ENCODE peak calls at places on chromosomes 1 and 21, in eight cellular contexts. Z, V, I, D, N, O, W and X are unnamed samples.

GRCh38 chr21:45372732-45373355 is 32.1 kb upstream of the COL18A1 start:
- DNase-seq in Z (no peak), V (no peak), I (no peak), D (peak), N (no peak), O (peak), W (no peak), X (no peak)

GRCh38 chr1:229718177-229718576 is 92.1 kb downstream of the URB2 start:
- DNase-seq in Z (no peak), V (no peak), I (no peak), D (no peak), N (no peak), O (no peak), W (no peak), X (no peak)

GRCh38 chr1:153617677-153618076 is 1.6 kb upstream of the S100A14 start:
- DNase-seq in Z (peak), V (no peak), I (peak), D (peak), N (no peak), O (peak), W (peak), X (peak)

GRCh38 chr21:46151989-46152938 is 3.1 kb downstream of the FTCD start:
- DNase-seq in Z (no peak), V (no peak), I (no peak), D (peak), N (no peak), O (peak), W (peak), X (no peak)

GRCh38 chr1:193569696-193570269 is 383.4 kb upstream of the B3GALT2 start:
- DNase-seq in Z (no peak), V (no peak), I (no peak), D (no peak), N (no peak), O (no peak), W (no peak), X (no peak)

GRCh38 chr21:35145626-35146236 is 96.6 kb upstream of the RUNX1 start:
- DNase-seq in Z (no peak), V (no peak), I (no peak), D (peak), N (no peak), O (no peak), W (no peak), X (no peak)

GRCh38 chr1:193115629-193116227 is 6.1 kb upstream of the CDC73 start:
- DNase-seq in Z (no peak), V (no peak), I (no peak), D (no peak), N (no peak), O (no peak), W (no peak), X (no peak)

GRCh38 chr1:171032822-171033702 is 57.6 kb upstream of the FMO3 start:
- DNase-seq in Z (no peak), V (no peak), I (no peak), D (no peak), N (no peak), O (no peak), W (no peak), X (peak)

GRCh38 chr1:10679521-10680220 is 116.8 kb downstream of the CASZ1 start:
- DNase-seq in Z (peak), V (no peak), I (no peak), D (no peak), N (peak), O (no peak), W (no peak), X (peak)

GRCh38 chr1:234528073-234528865 is 49.3 kb upstream of the TARBP1 start:
- DNase-seq in Z (no peak), V (no peak), I (no peak), D (no peak), N (no peak), O (no peak), W (no peak), X (no peak)

GRCh38 chr1:201038537-201038936 is 15.0 kb upstream of the KIF21B start:
- DNase-seq in Z (no peak), V (no peak), I (no peak), D (no peak), N (no peak), O (no peak), W (no peak), X (no peak)

GRCh38 chr1:228365321-228366061 is 41.1 kb downstream of the TRIM11 start:
- DNase-seq in Z (no peak), V (no peak), I (no peak), D (no peak), N (no peak), O (peak), W (no peak), X (no peak)

GRCh38 chr1:66265796-66266195 is 268.2 kb upstream of the SGIP1 start:
- DNase-seq in Z (no peak), V (no peak), I (no peak), D (no peak), N (no peak), O (no peak), W (no peak), X (no peak)

GRCh38 chr1:77906146-77906545 is 17.7 kb downstream of the NEXN start:
- DNase-seq in Z (no peak), V (no peak), I (no peak), D (no peak), N (no peak), O (no peak), W (no peak), X (no peak)

GRCh38 chr1:209882286-209882685 is 54.5 kb downstream of the UTP25 start:
- DNase-seq in Z (no peak), V (no peak), I (no peak), D (no peak), N (no peak), O (no peak), W (no peak), X (no peak)

GRCh38 chr1:232978091-232978634 is 27.8 kb downstream of the NTPCR start:
- DNase-seq in Z (no peak), V (no peak), I (no peak), D (no peak), N (no peak), O (no peak), W (no peak), X (no peak)

GRCh38 chr21:45050786-45051489 is 23.4 kb upstream of the ADARB1 start:
- DNase-seq in Z (no peak), V (no peak), I (no peak), D (no peak), N (no peak), O (no peak), W (no peak), X (no peak)

GRCh38 chr1:94481473-94481933 is 60.1 kb downstream of the F3 start:
- DNase-seq in Z (peak), V (no peak), I (peak), D (no peak), N (peak), O (no peak), W (peak), X (peak)

GRCh38 chr1:230105245-230105753 is 38.3 kb downstream of the GALNT2 start:
- DNase-seq in Z (no peak), V (no peak), I (no peak), D (no peak), N (no peak), O (no peak), W (no peak), X (no peak)

GRCh38 chr1:37306461-37306860 is 167.9 kb upstream of the ZC3H12A start:
- DNase-seq in Z (no peak), V (no peak), I (no peak), D (no peak), N (peak), O (no peak), W (no peak), X (no peak)

GRCh38 chr1:214108097-214108446 is 120.3 kb downstream of the PROX1 start:
- DNase-seq in Z (no peak), V (no peak), I (no peak), D (no peak), N (no peak), O (no peak), W (no peak), X (no peak)

GRCh38 chr1:238399558-238399957 is 508.8 kb upstream of the ZP4 start:
- DNase-seq in Z (no peak), V (no peak), I (no peak), D (no peak), N (no peak), O (no peak), W (no peak), X (no peak)

GRCh38 chr1:42844592-42845140 is 1.7 kb upstream of the ZNF691 start:
- DNase-seq in Z (no peak), V (no peak), I (no peak), D (no peak), N (no peak), O (no peak), W (no peak), X (no peak)

GRCh38 chr1:66271904-66272254 is 262.1 kb upstream of the SGIP1 start:
- DNase-seq in Z (peak), V (no peak), I (no peak), D (no peak), N (no peak), O (peak), W (no peak), X (no peak)

GRCh38 chr1:53176452-53177344 is 19.9 kb upstream of the CPT2 start:
- DNase-seq in Z (peak), V (no peak), I (no peak), D (peak), N (no peak), O (peak), W (no peak), X (no peak)

GRCh38 chr21:46605759-46606426 is 1.0 kb upstream of the S100B start:
- DNase-seq in Z (peak), V (no peak), I (no peak), D (no peak), N (no peak), O (peak), W (no peak), X (no peak)

GRCh38 chr1:210294991-210295773 is 33.5 kb upstream of the HHAT start:
- DNase-seq in Z (peak), V (no peak), I (peak), D (no peak), N (peak), O (peak), W (no peak), X (peak)

GRCh38 chr1:6294868-6295556 is 34.1 kb upstream of the GPR153 start:
- DNase-seq in Z (no peak), V (no peak), I (no peak), D (no peak), N (no peak), O (no peak), W (no peak), X (no peak)

DNA sequence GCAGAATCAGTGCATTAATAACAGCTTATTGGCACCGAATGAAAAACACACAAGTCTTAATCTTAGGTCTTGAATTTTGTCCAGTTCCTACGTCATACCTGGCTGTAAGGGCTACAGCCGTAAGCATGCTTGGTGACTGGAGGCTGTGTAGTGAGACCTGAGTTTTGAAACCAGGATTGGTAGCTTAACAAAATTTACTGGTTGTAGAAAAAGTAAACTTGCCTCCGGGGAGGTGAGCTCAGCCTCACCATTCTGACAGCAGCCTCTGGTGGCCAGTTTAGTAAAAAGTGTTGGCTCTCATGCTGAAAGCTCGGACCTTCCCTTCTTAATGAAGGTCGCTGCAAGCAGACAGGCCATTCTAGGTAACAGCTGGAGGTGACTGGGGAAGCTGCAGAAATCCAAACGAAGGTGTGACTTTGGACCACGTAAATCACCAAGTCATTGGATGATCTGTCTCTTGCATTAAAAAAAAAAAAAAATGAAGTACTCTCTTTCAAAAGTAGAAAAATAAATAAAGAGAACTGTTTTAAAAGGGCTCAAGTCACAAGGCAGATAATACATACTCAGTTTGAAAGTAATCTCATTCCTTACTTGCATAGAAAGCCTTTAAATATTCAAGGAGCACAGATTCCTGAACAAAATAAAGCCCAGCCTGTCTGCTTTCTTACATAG is 48.8 kb downstream of the HLCS start:
- DNase-seq in Z (no peak), V (no peak), I (no peak), D (no peak), N (no peak), O (no peak), W (no peak), X (no peak)
- TF ChIP-seq CTCF in Z (no peak), V (peak), I (peak), D (peak), N (peak), O (peak), W (peak), X (peak)

DNA sequence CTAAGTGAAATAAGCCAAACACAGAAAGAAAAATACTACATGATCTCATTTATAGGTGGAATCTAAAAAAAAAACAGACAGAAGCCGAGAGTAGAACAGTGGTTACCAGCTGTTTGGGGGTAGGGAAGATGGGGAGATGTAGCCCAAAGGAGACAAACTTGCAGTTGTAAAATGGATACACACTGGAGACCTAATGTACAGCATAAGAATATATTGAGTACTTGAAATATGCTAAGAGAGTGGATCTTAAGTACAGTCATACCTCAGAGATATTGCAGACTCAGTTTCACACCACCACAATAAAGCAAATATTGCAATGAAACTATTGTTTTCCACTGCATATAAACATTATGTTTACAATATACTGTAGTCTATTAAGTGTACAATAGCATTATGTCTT is 316.7 kb downstream of the LRRC40 start:
- DNase-seq in Z (no peak), V (no peak), I (no peak), D (no peak), N (no peak), O (no peak), W (no peak), X (no peak)
- TF ChIP-seq CTCF in Z (no peak), V (no peak), I (no peak), D (no peak), N (no peak), O (no peak), W (no peak), X (no peak)

GRCh38 chr1:183628537-183628936 is 7.0 kb downstream of the ARPC5 start:
- DNase-seq in Z (no peak), V (no peak), I (no peak), D (no peak), N (no peak), O (no peak), W (no peak), X (no peak)
- TF ChIP-seq CTCF in Z (no peak), V (no peak), I (no peak), D (no peak), N (no peak), O (no peak), W (no peak), X (no peak)

GRCh38 chr1:191589536-191589935 is 568.7 kb upstream of the RGS18 start:
- DNase-seq in Z (no peak), V (no peak), I (no peak), D (no peak), N (no peak), O (no peak), W (no peak), X (no peak)

GRCh38 chr1:191592111-191592510 is 566.2 kb upstream of the RGS18 start:
- DNase-seq in Z (no peak), V (no peak), I (no peak), D (no peak), N (no peak), O (no peak), W (no peak), X (no peak)

GRCh38 chr1:191592907-191593306 is 565.4 kb upstream of the RGS18 start:
- DNase-seq in Z (no peak), V (no peak), I (no peak), D (no peak), N (no peak), O (no peak), W (no peak), X (no peak)

GRCh38 chr1:191588905-191589304 is 569.4 kb upstream of the RGS18 start:
- DNase-seq in Z (no peak), V (no peak), I (no peak), D (no peak), N (no peak), O (no peak), W (no peak), X (no peak)

GRCh38 chr1:191590578-191590977 is 567.7 kb upstream of the RGS18 start:
- DNase-seq in Z (no peak), V (no peak), I (no peak), D (no peak), N (no peak), O (no peak), W (no peak), X (no peak)
- TF ChIP-seq CTCF in Z (no peak), V (no peak), I (no peak), D (no peak), N (no peak), O (no peak), W (no peak), X (no peak)

GRCh38 chr1:202200112-202200548 is 6.5 kb downstream of the LGR6 start:
- DNase-seq in Z (peak), V (no peak), I (no peak), D (no peak), N (no peak), O (no peak), W (no peak), X (no peak)
- TF ChIP-seq CTCF in Z (no peak), V (peak), I (no peak), D (no peak), N (no peak), O (no peak), W (no peak), X (no peak)

DNA sequence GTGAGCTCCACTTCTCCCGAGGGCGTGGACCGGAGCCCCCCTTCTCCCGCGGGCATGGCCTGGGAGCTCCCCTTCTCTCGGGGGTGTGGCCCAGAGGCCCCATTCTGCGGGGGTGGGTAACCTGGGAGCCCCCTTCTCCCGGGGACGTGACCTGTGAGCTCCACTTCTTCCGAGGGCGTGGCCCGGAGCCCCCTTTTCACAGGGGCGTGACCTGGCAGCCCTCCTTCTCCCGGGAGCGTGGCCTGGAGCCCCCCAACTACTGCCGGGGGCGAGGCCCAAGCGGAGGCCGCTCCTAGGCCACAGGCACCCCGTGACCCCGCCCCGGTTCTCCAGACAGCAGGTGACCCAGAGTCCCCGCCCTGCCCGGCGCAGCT is 309 bp downstream of the C1orf174 start:
- DNase-seq in Z (no peak), V (no peak), I (no peak), D (no peak), N (no peak), O (no peak), W (peak), X (no peak)
- TF ChIP-seq CTCF in Z (no peak), V (no peak), I (peak), D (no peak), N (no peak), O (no peak), W (no peak), X (no peak)